ENCODE peak calls at places on chromosomes 13 and 19, in five cellular contexts. J is neural progenitor cell, N is H1, U is astrocyte, S is HCT116. T is an unnamed sample.

GRCh38 chr13:99311748-99312492 is 4.7 kb upstream of the GPR183 start:
- DNase-seq in J (no peak), N (no peak), U (no peak), S (no peak), T (no peak)

GRCh38 chr13:44103721-44104490 is 224.2 kb downstream of the LACC1 start:
- DNase-seq in J (no peak), N (no peak), U (no peak), S (no peak), T (no peak)

GRCh38 chr13:112859817-112860190 is 109.2 kb upstream of the MCF2L start:
- DNase-seq in J (no peak), N (no peak), U (peak; percentile 39), S (no peak), T (peak; percentile 70)

GRCh38 chr13:44648392-44649117 is 72.4 kb upstream of the TSC22D1 start:
- DNase-seq in J (no peak), N (no peak), U (no peak), S (peak; percentile 21), T (peak; percentile 53)

GRCh38 chr13:87814444-87814843 is 143.3 kb downstream of the SLITRK5 start:
- DNase-seq in J (no peak), N (no peak), U (no peak), S (no peak), T (no peak)

GRCh38 chr13:112703935-112704633 is 14.2 kb downstream of the ATP11A start:
- DNase-seq in J (no peak), N (no peak), U (no peak), S (no peak), T (no peak)

GRCh38 chr13:40974460-40975407 is 44.4 kb downstream of the ELF1 start:
- DNase-seq in J (peak; percentile 66), N (no peak), U (peak; percentile 40), S (peak; percentile 23), T (peak; percentile 83)

GRCh38 chr13:40096357-40096911 is 441.0 kb downstream of the COG6 start:
- DNase-seq in J (peak; percentile 26), N (no peak), U (no peak), S (no peak), T (peak; percentile 48)

GRCh38 chr19:41439441-41440222 is at the start of gene DMAC2:
- DNase-seq in J (peak; percentile 99), N (peak; percentile 96), U (peak; percentile 97), S (peak; percentile 99), T (peak; percentile 99)

GRCh38 chr13:49869514-49869913 is 66.6 kb downstream of the SPRYD7 start:
- DNase-seq in J (peak; percentile 57), N (peak; percentile 55), U (no peak), S (no peak), T (peak; percentile 75)

GRCh38 chr19:39473443-39473960 is 7.1 kb upstream of the TIMM50 start:
- DNase-seq in J (no peak), N (no peak), U (no peak), S (no peak), T (no peak)

GRCh38 chr19:10928563-10929401 is at the start of the genes TIMM29 and YIPF2:
- DNase-seq in J (peak; percentile 98), N (peak; percentile 95), U (peak; percentile 90), S (peak; percentile 96), T (peak; percentile 99)

GRCh38 chr19:55647732-55648656 is at the start of gene CCDC106:
- DNase-seq in J (peak; percentile 90), N (peak; percentile 89), U (peak; percentile 79), S (no peak), T (peak; percentile 92)

GRCh38 chr19:36113895-36114762 is 546 bp downstream of the POLR2I start:
- DNase-seq in J (peak; percentile 45), N (peak; percentile 65), U (peak; percentile 23), S (no peak), T (peak; percentile 73)

GRCh38 chr19:19468424-19469050 is 46.8 kb downstream of the TSSK6 start:
- DNase-seq in J (no peak), N (no peak), U (no peak), S (no peak), T (no peak)

GRCh38 chr19:15439078-15439799 is 10.5 kb downstream of the WIZ start:
- DNase-seq in J (no peak), N (no peak), U (no peak), S (no peak), T (no peak)

GRCh38 chr13:48235100-48235813 is 2.3 kb downstream of the ITM2B start:
- DNase-seq in J (peak; percentile 42), N (no peak), U (peak; percentile 42), S (no peak), T (peak; percentile 70)

GRCh38 chr13:107421028-107421427 is 794.3 kb downstream of the LIG4 start:
- DNase-seq in J (no peak), N (no peak), U (peak; percentile 67), S (no peak), T (no peak)

GRCh38 chr13:112605531-112605990 is 17.6 kb upstream of the TUBGCP3 start:
- DNase-seq in J (no peak), N (no peak), U (no peak), S (no peak), T (no peak)

GRCh38 chr13:105410602-105411001 is 1124.9 kb downstream of the EFNB2 start:
- DNase-seq in J (peak; percentile 77), N (peak; percentile 92), U (no peak), S (peak; percentile 23), T (peak; percentile 56)

GRCh38 chr13:107373551-107373950 is 805.6 kb upstream of the ARGLU1 start:
- DNase-seq in J (peak; percentile 56), N (no peak), U (peak; percentile 77), S (no peak), T (peak; percentile 41)

GRCh38 chr19:29478578-29479565 is 46.9 kb upstream of the VSTM2B start:
- DNase-seq in J (peak; percentile 85), N (peak; percentile 85), U (no peak), S (peak; percentile 3), T (peak; percentile 73)

GRCh38 chr19:45400192-45400591 is 4.7 kb downstream of the PPP1R13L start:
- DNase-seq in J (no peak), N (no peak), U (no peak), S (no peak), T (no peak)
- H2AFZ ChIP-seq in J (no peak overlapping the region), N (no peak overlapping the region), U (no peak overlapping the region), S (no peak overlapping the region), T (no peak overlapping the region)

DNA sequence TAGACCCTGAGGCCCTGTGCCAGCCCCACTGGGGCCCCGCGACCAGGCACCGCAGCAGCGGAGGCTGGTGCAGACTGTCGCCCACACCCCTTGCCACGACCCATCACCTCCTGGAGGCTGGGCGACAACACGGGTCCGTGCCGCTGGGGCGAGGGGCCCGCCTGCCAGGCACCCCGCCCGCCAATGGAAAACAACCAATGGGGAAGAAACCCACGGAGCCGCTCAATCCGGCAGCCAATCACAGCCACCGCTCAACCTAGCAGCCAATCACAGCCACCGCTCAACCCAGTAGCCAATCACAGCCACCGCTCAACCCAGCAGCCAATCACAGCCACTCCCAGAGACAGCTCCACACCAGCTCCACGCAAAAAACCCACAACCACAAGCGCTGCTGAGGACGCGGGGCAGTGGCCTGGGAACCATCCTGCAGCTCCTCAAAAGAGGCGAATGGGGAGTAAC is 29.7 kb downstream of the GPX4 start:
- DNase-seq in J (no peak), N (peak; percentile 80), U (no peak), S (peak; percentile 34), T (peak; percentile 96)
- H2AFZ ChIP-seq in J (no peak overlapping the region), N (no peak overlapping the region), U (no peak overlapping the region), S (no peak overlapping the region), T (no peak overlapping the region)

DNA sequence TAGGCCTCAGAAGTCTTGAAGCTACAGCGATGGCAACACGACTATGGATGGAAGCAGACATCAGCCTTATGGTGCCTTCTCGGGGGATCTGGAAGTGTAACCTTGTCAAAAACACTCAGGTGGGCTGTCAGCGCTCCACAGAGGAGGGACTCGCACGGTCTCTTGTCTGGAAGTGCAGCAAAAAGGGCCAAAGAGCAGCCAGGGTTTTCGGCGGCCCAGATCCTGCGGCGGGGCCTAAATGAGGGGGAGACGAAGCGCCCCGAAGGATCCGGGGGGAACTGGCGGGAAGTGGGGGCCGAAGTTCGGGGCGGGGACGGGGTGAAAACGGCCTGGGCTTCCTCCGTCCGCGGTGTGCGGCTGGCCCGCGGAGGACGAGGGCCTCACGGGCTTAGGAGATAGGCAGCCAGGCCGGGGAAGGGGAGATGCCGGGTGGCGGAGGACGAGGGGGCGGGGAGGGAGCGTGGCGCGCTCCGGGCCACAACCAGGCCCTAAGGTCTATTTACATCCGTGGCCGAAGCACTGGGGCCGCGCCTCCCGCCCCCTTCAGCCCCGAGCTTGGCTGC is 637 bp downstream of the RANBP3 start:
- DNase-seq in J (no peak), N (no peak), U (no peak), S (no peak), T (no peak)
- H2AFZ ChIP-seq in J (peak overlapping the region; percentile 81), N (no peak overlapping the region), U (peak overlapping the region; percentile 84), S (no peak overlapping the region), T (peak overlapping the region; percentile 12)

DNA sequence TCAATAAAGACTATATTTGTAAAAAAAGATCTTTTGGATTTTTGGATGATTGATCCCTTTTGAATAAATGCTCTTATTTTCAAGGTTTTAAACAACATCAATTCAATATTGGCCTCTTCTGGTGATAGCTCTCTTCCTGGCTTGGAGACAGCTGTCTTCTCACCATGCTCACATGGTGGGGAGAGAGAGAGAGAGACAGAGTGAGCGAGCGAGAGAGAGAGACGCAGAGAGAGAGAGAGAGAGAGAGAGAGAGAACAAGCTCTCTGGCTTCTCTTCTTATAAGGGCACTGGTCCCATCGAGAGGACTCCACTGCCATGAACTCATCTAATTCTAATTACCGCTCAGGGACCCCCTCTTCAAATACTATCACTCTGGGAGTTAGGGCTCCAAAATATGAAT is 32.1 kb upstream of the FARP1 start:
- DNase-seq in J (no peak), N (no peak), U (no peak), S (no peak), T (no peak)
- H2AFZ ChIP-seq in J (no peak overlapping the region), N (no peak overlapping the region), U (no peak overlapping the region), S (no peak overlapping the region), T (no peak overlapping the region)

GRCh38 chr13:97945792-97946419 is 7.6 kb upstream of the IPO5 start:
- DNase-seq in J (no peak), N (no peak), U (peak; percentile 48), S (no peak), T (peak; percentile 67)
- H2AFZ ChIP-seq in J (no peak overlapping the region), N (no peak overlapping the region), U (no peak overlapping the region), S (no peak overlapping the region), T (no peak overlapping the region)

GRCh38 chr13:110712081-110712848 is 1.2 kb upstream of the ING1 start:
- DNase-seq in J (peak; percentile 95), N (peak; percentile 77), U (peak; percentile 51), S (peak; percentile 68), T (peak; percentile 97)
- H2AFZ ChIP-seq in J (peak overlapping the region; percentile 11), N (peak overlapping the region; percentile 59), U (peak overlapping the region; percentile 78), S (no peak overlapping the region), T (peak overlapping the region; percentile 95)

GRCh38 chr13:91348906-91349435 is 1.5 kb downstream of the MIR17HG start:
- DNase-seq in J (peak; percentile 95), N (peak; percentile 95), U (peak; percentile 53), S (peak; percentile 74), T (peak; percentile 95)
- H2AFZ ChIP-seq in J (no peak overlapping the region), N (no peak overlapping the region), U (peak overlapping the region; percentile 68), S (no peak overlapping the region), T (no peak overlapping the region)

DNA sequence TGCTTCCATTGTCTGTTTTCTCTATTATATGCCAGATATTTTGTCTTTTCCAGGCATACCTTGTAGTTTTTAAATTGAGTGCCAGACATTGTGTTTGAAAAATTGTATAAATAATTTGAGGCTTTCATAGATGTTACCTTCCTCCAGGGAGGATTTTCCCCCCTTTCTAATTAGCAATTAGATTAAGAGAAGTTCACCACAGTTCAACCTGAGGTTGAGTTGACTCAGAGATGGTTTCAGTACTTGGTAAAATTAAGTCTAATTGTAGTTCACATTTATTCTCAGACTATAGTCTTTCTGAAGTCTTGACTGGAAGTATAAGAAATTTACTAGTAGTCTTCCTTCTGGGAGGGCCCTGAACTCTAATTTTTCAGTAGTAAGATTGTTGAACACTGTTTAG is 104.1 kb upstream of the SCEL start:
- DNase-seq in J (no peak), N (no peak), U (no peak), S (no peak), T (no peak)
- H2AFZ ChIP-seq in J (no peak overlapping the region), N (no peak overlapping the region), U (no peak overlapping the region), S (no peak overlapping the region), T (no peak overlapping the region)

T was measured in Karpas-422.